ENCODE peak calls at places on chromosomes 3 and 15, in seven cellular contexts. One of them, this sample, is unnamed.
A peak's percentile ranks its signal among the peaks of the same experiment; 100 is the strongest.

GRCh38 chr3:111936191-111936841 is 42.5 kb upstream of the ABHD10 start:
- DNase-seq in spleen: no peak
- DNase-seq in psoas muscle: no peak
- DNase-seq in HepG2: no peak
- DNase-seq in cardiac muscle cell: peak; percentile 59
- DNase-seq in right cardiac atrium: no peak
- DNase-seq in upper lobe of right lung: no peak
- DNase-seq in this sample: no peak

GRCh38 chr3:39850707-39851014 is 41.3 kb downstream of the MYRIP start:
- DNase-seq in spleen: no peak
- DNase-seq in upper lobe of right lung: no peak
- DNase-seq in right cardiac atrium: no peak
- DNase-seq in cardiac muscle cell: no peak
- DNase-seq in psoas muscle: no peak
- DNase-seq in HepG2: no peak
- DNase-seq in this sample: no peak

GRCh38 chr3:14522129-14522691 is 17.9 kb downstream of the GRIP2 start:
- DNase-seq in cardiac muscle cell: no peak
- DNase-seq in HepG2: no peak
- DNase-seq in right cardiac atrium: peak; percentile 87
- DNase-seq in spleen: no peak
- DNase-seq in psoas muscle: peak; percentile 93
- DNase-seq in upper lobe of right lung: peak; percentile 55
- DNase-seq in this sample: no peak

GRCh38 chr3:28980131-28980530 is 300.7 kb upstream of the RBMS3 start:
- DNase-seq in upper lobe of right lung: no peak
- DNase-seq in cardiac muscle cell: no peak
- DNase-seq in right cardiac atrium: no peak
- DNase-seq in psoas muscle: no peak
- DNase-seq in HepG2: no peak
- DNase-seq in spleen: no peak
- DNase-seq in this sample: no peak

GRCh38 chr3:172268896-172269295 is 179.4 kb downstream of the GHSR start:
- DNase-seq in upper lobe of right lung: no peak
- DNase-seq in HepG2: no peak
- DNase-seq in spleen: no peak
- DNase-seq in psoas muscle: no peak
- DNase-seq in cardiac muscle cell: no peak
- DNase-seq in right cardiac atrium: no peak
- DNase-seq in this sample: no peak

GRCh38 chr3:65751123-65751700 is 287.5 kb downstream of the MAGI1 start:
- DNase-seq in spleen: no peak
- DNase-seq in psoas muscle: no peak
- DNase-seq in right cardiac atrium: no peak
- DNase-seq in upper lobe of right lung: no peak
- DNase-seq in HepG2: peak; percentile 47
- DNase-seq in cardiac muscle cell: peak; percentile 47
- DNase-seq in this sample: peak; percentile 69

GRCh38 chr3:17584066-17584465 is 158.4 kb downstream of the TBC1D5 start:
- DNase-seq in spleen: no peak
- DNase-seq in HepG2: no peak
- DNase-seq in upper lobe of right lung: no peak
- DNase-seq in right cardiac atrium: no peak
- DNase-seq in psoas muscle: no peak
- DNase-seq in cardiac muscle cell: no peak
- DNase-seq in this sample: no peak

GRCh38 chr3:10142707-10143560 is 1.4 kb downstream of the VHL start:
- DNase-seq in right cardiac atrium: no peak
- DNase-seq in upper lobe of right lung: no peak
- DNase-seq in spleen: no peak
- DNase-seq in cardiac muscle cell: peak; percentile 58
- DNase-seq in HepG2: no peak
- DNase-seq in psoas muscle: no peak
- DNase-seq in this sample: no peak

GRCh38 chr3:181613813-181614212 is 97.9 kb upstream of the SOX2 start:
- DNase-seq in HepG2: no peak
- DNase-seq in psoas muscle: no peak
- DNase-seq in upper lobe of right lung: no peak
- DNase-seq in cardiac muscle cell: no peak
- DNase-seq in spleen: no peak
- DNase-seq in right cardiac atrium: no peak
- DNase-seq in this sample: no peak

GRCh38 chr3:181616088-181617070 is 95.3 kb upstream of the SOX2 start:
- DNase-seq in HepG2: no peak
- DNase-seq in upper lobe of right lung: no peak
- DNase-seq in spleen: no peak
- DNase-seq in right cardiac atrium: no peak
- DNase-seq in cardiac muscle cell: no peak
- DNase-seq in psoas muscle: no peak
- DNase-seq in this sample: no peak

GRCh38 chr3:181614878-181615277 is 96.8 kb upstream of the SOX2 start:
- DNase-seq in right cardiac atrium: no peak
- DNase-seq in upper lobe of right lung: no peak
- DNase-seq in spleen: no peak
- DNase-seq in psoas muscle: no peak
- DNase-seq in cardiac muscle cell: no peak
- DNase-seq in HepG2: no peak
- DNase-seq in this sample: no peak

GRCh38 chr3:181613191-181613590 is 98.5 kb upstream of the SOX2 start:
- DNase-seq in spleen: no peak
- DNase-seq in right cardiac atrium: no peak
- DNase-seq in cardiac muscle cell: no peak
- DNase-seq in psoas muscle: no peak
- DNase-seq in HepG2: no peak
- DNase-seq in upper lobe of right lung: no peak
- DNase-seq in this sample: no peak

GRCh38 chr3:181615666-181616065 is 96.1 kb upstream of the SOX2 start:
- DNase-seq in right cardiac atrium: no peak
- DNase-seq in spleen: no peak
- DNase-seq in psoas muscle: no peak
- DNase-seq in cardiac muscle cell: no peak
- DNase-seq in upper lobe of right lung: no peak
- DNase-seq in HepG2: no peak
- DNase-seq in this sample: no peak
- H3K27ac ChIP-seq in right cardiac atrium: no peak overlapping the region
- H3K27ac ChIP-seq in spleen: no peak overlapping the region
- H3K27ac ChIP-seq in psoas muscle: no peak overlapping the region
- H3K27ac ChIP-seq in cardiac muscle cell: no peak overlapping the region
- H3K27ac ChIP-seq in upper lobe of right lung: no peak overlapping the region
- H3K27ac ChIP-seq in HepG2: no peak overlapping the region
- H3K27ac ChIP-seq in this sample: no peak overlapping the region

GRCh38 chr3:123536153-123536895 is 48.5 kb downstream of the HACD2 start:
- DNase-seq in upper lobe of right lung: no peak
- DNase-seq in cardiac muscle cell: no peak
- DNase-seq in psoas muscle: no peak
- DNase-seq in HepG2: no peak
- DNase-seq in right cardiac atrium: no peak
- DNase-seq in spleen: no peak
- DNase-seq in this sample: no peak

GRCh38 chr3:123533554-123534159 is 51.2 kb downstream of the HACD2 start:
- DNase-seq in cardiac muscle cell: peak; percentile 50
- DNase-seq in HepG2: no peak
- DNase-seq in right cardiac atrium: no peak
- DNase-seq in psoas muscle: no peak
- DNase-seq in spleen: no peak
- DNase-seq in upper lobe of right lung: no peak
- DNase-seq in this sample: no peak

GRCh38 chr3:123535580-123535979 is 49.3 kb downstream of the HACD2 start:
- DNase-seq in spleen: no peak
- DNase-seq in psoas muscle: no peak
- DNase-seq in cardiac muscle cell: peak; percentile 44
- DNase-seq in upper lobe of right lung: no peak
- DNase-seq in HepG2: no peak
- DNase-seq in right cardiac atrium: no peak
- DNase-seq in this sample: no peak

DNA sequence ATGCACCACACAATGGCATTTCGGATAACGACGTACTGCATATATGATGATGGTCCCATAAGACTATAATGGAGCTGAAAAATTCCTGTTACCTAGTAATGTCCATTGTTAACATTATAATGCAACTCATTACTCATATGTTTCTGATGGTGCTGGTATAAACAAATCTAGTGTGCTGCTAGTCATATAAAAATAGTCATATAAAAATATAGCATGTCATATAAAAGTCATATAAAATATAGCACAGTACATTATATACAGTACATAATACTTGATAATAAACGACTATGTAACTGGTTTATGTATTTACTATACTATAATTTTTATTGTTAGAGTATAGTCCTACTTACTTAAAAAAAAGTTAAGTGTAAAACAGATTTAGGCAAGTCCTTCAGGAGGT is 50.6 kb downstream of the HACD2 start:
- DNase-seq in cardiac muscle cell: no peak
- DNase-seq in HepG2: no peak
- DNase-seq in right cardiac atrium: no peak
- DNase-seq in upper lobe of right lung: no peak
- DNase-seq in spleen: no peak
- DNase-seq in psoas muscle: no peak
- DNase-seq in this sample: no peak
- H3K4me1 ChIP-seq in cardiac muscle cell: no peaks in the 10 kb centered on the region
- H3K4me1 ChIP-seq in HepG2: no peaks in the 10 kb centered on the region
- H3K4me1 ChIP-seq in right cardiac atrium: peaks cover 2% of the 10 kb centered on the region
- H3K4me1 ChIP-seq in upper lobe of right lung: no peaks in the 10 kb centered on the region
- H3K4me1 ChIP-seq in spleen: no peaks in the 10 kb centered on the region
- H3K4me1 ChIP-seq in psoas muscle: no peaks in the 10 kb centered on the region
- H3K4me1 ChIP-seq in this sample: no peaks in the 10 kb centered on the region

GRCh38 chr3:12420393-12420792 is 63.9 kb upstream of the TSEN2 start:
- DNase-seq in HepG2: no peak
- DNase-seq in right cardiac atrium: no peak
- DNase-seq in spleen: no peak
- DNase-seq in psoas muscle: no peak
- DNase-seq in upper lobe of right lung: no peak
- DNase-seq in cardiac muscle cell: no peak
- DNase-seq in this sample: no peak
- H3K27me3 ChIP-seq in HepG2: no peaks in the 10 kb centered on the region
- H3K27me3 ChIP-seq in right cardiac atrium: no peaks in the 10 kb centered on the region
- H3K27me3 ChIP-seq in spleen: no peaks in the 10 kb centered on the region
- H3K27me3 ChIP-seq in psoas muscle: peaks cover 3% of the 10 kb centered on the region
- H3K27me3 ChIP-seq in upper lobe of right lung: no peaks in the 10 kb centered on the region
- H3K27me3 ChIP-seq in cardiac muscle cell: no peaks in the 10 kb centered on the region
- H3K27me3 ChIP-seq in this sample: no peaks in the 10 kb centered on the region

DNA sequence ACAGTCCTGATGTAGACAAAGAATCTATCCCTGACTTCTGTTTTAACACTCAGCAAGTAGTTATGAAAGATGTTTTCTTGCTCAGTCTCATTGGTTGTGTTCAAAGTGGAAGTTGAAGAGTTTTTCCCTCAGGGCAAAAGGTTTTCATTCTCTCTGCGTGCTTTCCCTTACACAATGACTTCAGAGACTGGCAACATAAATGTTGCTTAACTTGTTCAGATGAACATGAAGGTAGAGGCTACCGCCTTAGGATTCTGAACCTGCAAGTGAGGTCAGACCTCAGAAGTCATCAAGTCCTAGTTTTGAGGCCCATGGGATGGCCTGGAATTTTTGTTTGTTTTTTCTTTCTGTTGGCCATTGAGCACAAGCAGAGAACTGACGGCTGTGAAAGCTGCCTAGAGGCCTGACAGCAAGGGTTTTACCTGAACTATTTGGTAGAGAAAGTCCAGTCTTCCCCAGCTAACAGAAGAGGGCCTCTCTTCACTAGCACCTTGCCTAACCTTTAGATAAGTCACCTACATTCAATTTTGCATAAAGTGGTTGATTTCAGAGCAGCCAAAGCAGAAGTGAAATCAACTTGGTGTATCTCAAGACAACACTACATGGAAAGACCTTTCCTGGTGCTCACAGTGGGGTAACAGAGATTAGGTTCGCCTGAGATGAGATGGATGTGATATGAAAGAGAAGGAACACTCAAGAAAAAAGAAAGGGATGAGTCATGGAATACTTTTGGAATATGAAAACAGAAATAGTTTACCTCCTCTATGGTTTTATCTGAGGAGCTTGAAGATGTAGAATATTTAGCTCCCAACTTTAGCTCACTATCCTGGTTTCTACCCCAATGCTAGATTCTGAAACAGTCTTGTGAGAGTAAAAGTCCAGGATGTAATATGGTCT is 53.6 kb upstream of the AP4E1 start:
- DNase-seq in psoas muscle: no peak
- DNase-seq in cardiac muscle cell: no peak
- DNase-seq in right cardiac atrium: no peak
- DNase-seq in spleen: no peak
- DNase-seq in upper lobe of right lung: no peak
- DNase-seq in HepG2: peak; percentile 18
- DNase-seq in this sample: no peak
- H3K27ac ChIP-seq in psoas muscle: no peak overlapping the region
- H3K27ac ChIP-seq in cardiac muscle cell: no peak overlapping the region
- H3K27ac ChIP-seq in right cardiac atrium: no peak overlapping the region
- H3K27ac ChIP-seq in spleen: no peak overlapping the region
- H3K27ac ChIP-seq in upper lobe of right lung: no peak overlapping the region
- H3K27ac ChIP-seq in HepG2: no peak overlapping the region
- H3K27ac ChIP-seq in this sample: no peak overlapping the region

GRCh38 chr3:128598884-128599664 is 51.5 kb downstream of the RPN1 start:
- DNase-seq in spleen: no peak
- DNase-seq in upper lobe of right lung: no peak
- DNase-seq in HepG2: no peak
- DNase-seq in psoas muscle: no peak
- DNase-seq in cardiac muscle cell: no peak
- DNase-seq in right cardiac atrium: no peak
- DNase-seq in this sample: no peak
- H3K4me1 ChIP-seq in spleen: peaks cover 12% of the 10 kb centered on the region
- H3K4me1 ChIP-seq in upper lobe of right lung: no peaks in the 10 kb centered on the region
- H3K4me1 ChIP-seq in HepG2: peaks cover 6% of the 10 kb centered on the region
- H3K4me1 ChIP-seq in psoas muscle: no peaks in the 10 kb centered on the region
- H3K4me1 ChIP-seq in cardiac muscle cell: no peaks in the 10 kb centered on the region
- H3K4me1 ChIP-seq in right cardiac atrium: no peaks in the 10 kb centered on the region
- H3K4me1 ChIP-seq in this sample: no peaks in the 10 kb centered on the region